ENCODE peak calls at places on chromosomes 11 and 22, in seven cellular contexts. C is heart left ventricle, R is fibroblast of the aortic adventitia, S is retina, E is HEK293T, L is AG08395, D is omental fat pad. J is an unnamed sample.

GRCh38 chr11:17076517-17077239 is 789 bp downstream of the RPS13 start:
- DNase-seq in C (no peak), R (peak), S (peak), E (no peak), L (peak), D (no peak), J (no peak)

GRCh38 chr11:126267650-126268049 is 1.0 kb downstream of the SRPRA start:
- DNase-seq in C (no peak), R (no peak), S (no peak), E (no peak), L (no peak), D (no peak), J (no peak)

GRCh38 chr11:66216911-66217310 is 51.5 kb upstream of the RAB1B start:
- DNase-seq in C (no peak), R (no peak), S (no peak), E (no peak), L (no peak), D (no peak), J (no peak)

GRCh38 chr22:47624277-47625012 is 862.0 kb downstream of the TBC1D22A start:
- DNase-seq in C (no peak), R (no peak), S (no peak), E (no peak), L (no peak), D (no peak), J (no peak)

GRCh38 chr11:92852946-92853345 is 116.5 kb upstream of the MTNR1B start:
- DNase-seq in C (no peak), R (no peak), S (no peak), E (no peak), L (no peak), D (no peak), J (no peak)

GRCh38 chr11:118306556-118306955 is 2.0 kb downstream of the CD3E start:
- DNase-seq in C (no peak), R (no peak), S (no peak), E (no peak), L (no peak), D (no peak), J (no peak)

GRCh38 chr11:45799562-45799961 is 5.4 kb upstream of the SLC35C1 start:
- DNase-seq in C (no peak), R (no peak), S (no peak), E (no peak), L (no peak), D (no peak), J (no peak)

GRCh38 chr11:115185507-115185906 is 318.7 kb downstream of the CADM1 start:
- DNase-seq in C (no peak), R (no peak), S (no peak), E (no peak), L (no peak), D (no peak), J (no peak)

GRCh38 chr22:31872209-31872608 is 72.1 kb upstream of the YWHAH start:
- DNase-seq in C (no peak), R (no peak), S (no peak), E (no peak), L (no peak), D (no peak), J (no peak)

GRCh38 chr22:24402460-24403192 is 24.8 kb upstream of the ADORA2A start:
- DNase-seq in C (peak), R (peak), S (no peak), E (no peak), L (peak), D (peak), J (peak)

GRCh38 chr22:50444663-50445062 is 30.2 kb downstream of the SBF1 start:
- DNase-seq in C (no peak), R (peak), S (no peak), E (no peak), L (peak), D (no peak), J (no peak)

GRCh38 chr11:68891356-68891948 is 12.2 kb downstream of the MRPL21 start:
- DNase-seq in C (peak), R (no peak), S (no peak), E (no peak), L (no peak), D (no peak), J (no peak)

GRCh38 chr11:72072348-72072747 is 8.0 kb downstream of the NUMA1 start:
- DNase-seq in C (no peak), R (peak), S (no peak), E (no peak), L (peak), D (no peak), J (no peak)

GRCh38 chr11:6541356-6541755 is 44.3 kb downstream of the DNHD1 start:
- DNase-seq in C (no peak), R (no peak), S (no peak), E (no peak), L (no peak), D (no peak), J (no peak)

GRCh38 chr11:2092956-2093412 is 46.2 kb downstream of the IGF2 start:
- DNase-seq in C (peak), R (peak), S (no peak), E (no peak), L (peak), D (no peak), J (peak)

GRCh38 chr11:67404515-67405195 is 772 bp downstream of the TBC1D10C start:
- DNase-seq in C (no peak), R (no peak), S (no peak), E (no peak), L (no peak), D (no peak), J (no peak)

GRCh38 chr11:31958086-31958735 is 132.7 kb upstream of the RCN1 start:
- DNase-seq in C (peak), R (peak), S (peak), E (peak), L (peak), D (no peak), J (peak)

GRCh38 chr11:111334495-111335123 is 36.3 kb downstream of the POU2AF3 start:
- DNase-seq in C (no peak), R (no peak), S (no peak), E (no peak), L (no peak), D (no peak), J (no peak)

GRCh38 chr11:12156301-12157140 is 46.1 kb downstream of the MICAL2 start:
- DNase-seq in C (no peak), R (peak), S (no peak), E (no peak), L (no peak), D (no peak), J (no peak)

GRCh38 chr11:11553595-11553994 is 68.2 kb downstream of the GALNT18 start:
- DNase-seq in C (peak), R (no peak), S (no peak), E (no peak), L (no peak), D (no peak), J (peak)

GRCh38 chr11:70713988-70714665 is 315.8 kb downstream of the CTTN start:
- DNase-seq in C (no peak), R (no peak), S (no peak), E (no peak), L (no peak), D (no peak), J (no peak)

GRCh38 chr22:28909375-28909774 is 26.0 kb downstream of the ZNRF3 start:
- DNase-seq in C (no peak), R (peak), S (no peak), E (no peak), L (no peak), D (no peak), J (no peak)

GRCh38 chr11:44564653-44565007 is 833 bp upstream of the CD82 start:
- DNase-seq in C (peak), R (peak), S (no peak), E (no peak), L (peak), D (peak), J (peak)

GRCh38 chr11:74018331-74019005 is 9.6 kb upstream of the UCP3 start:
- DNase-seq in C (peak), R (peak), S (no peak), E (no peak), L (peak), D (peak), J (peak)

GRCh38 chr11:61698173-61698965 is 18.2 kb downstream of the DAGLA start:
- DNase-seq in C (no peak), R (no peak), S (no peak), E (no peak), L (no peak), D (no peak), J (no peak)

GRCh38 chr11:71213696-71214552 is 38.5 kb downstream of the SHANK2 start:
- DNase-seq in C (no peak), R (no peak), S (no peak), E (no peak), L (no peak), D (no peak), J (no peak)

GRCh38 chr11:106468091-106468490 is 390.6 kb downstream of the AASDHPPT start:
- DNase-seq in C (no peak), R (peak), S (no peak), E (no peak), L (no peak), D (no peak), J (no peak)

GRCh38 chr11:31817054-31817620 is 6.0 kb upstream of the PAX6 start:
- DNase-seq in C (no peak), R (no peak), S (peak), E (peak), L (no peak), D (no peak), J (no peak)

J was measured in left ventricle myocardium inferior.